ENCODE peak calls at places on chromosomes 11 and 22, in seven cellular contexts. R is activated CD4-positive, alpha-beta T cell treated with anti-CD3 and anti-CD28 coated beads, Interleukin-2, amount 10 ng/mL, durations not matched to agents 7 days and 5 days; Y is HT1080; H is kidney epithelial cell; N is pancreas; V is GM12878; W is stromal cell of bone marrow. T is an unnamed sample.

GRCh38 chr11:79092791-79093313 is 348.0 kb downstream of the TENM4 start:
- DNase-seq in R (no peak), Y (peak; percentile 99), H (peak; percentile 98), N (no peak), V (no peak), W (peak; percentile 98), T (peak; percentile 25)

GRCh38 chr11:69903206-69903605 is 84.0 kb upstream of the FGF3 start:
- DNase-seq in R (no peak), Y (no peak), H (no peak), N (no peak), V (no peak), W (no peak), T (no peak)

GRCh38 chr11:63099555-63099954 is 44.5 kb downstream of the SLC22A24 start:
- DNase-seq in R (no peak), Y (no peak), H (no peak), N (no peak), V (no peak), W (no peak), T (no peak)

GRCh38 chr11:65415499-65416340 is 6.9 kb upstream of the NEAT1 start:
- DNase-seq in R (no peak), Y (no peak), H (no peak), N (peak; percentile 40), V (no peak), W (no peak), T (no peak)

GRCh38 chr22:49328076-49328475 is 499.6 kb downstream of the BRD1 start:
- DNase-seq in R (no peak), Y (no peak), H (no peak), N (no peak), V (no peak), W (no peak), T (no peak)

GRCh38 chr22:28773461-28773867 is 969 bp downstream of the CCDC117 start:
- DNase-seq in R (no peak), Y (peak; percentile 32), H (no peak), N (no peak), V (peak; percentile 60), W (peak; percentile 9), T (peak; percentile 27)

GRCh38 chr11:8089791-8090510 is 8.9 kb downstream of the TUB start:
- DNase-seq in R (no peak), Y (no peak), H (no peak), N (peak; percentile 14), V (no peak), W (no peak), T (no peak)

GRCh38 chr11:117551761-117552343 is 224.2 kb downstream of the CEP164 start:
- DNase-seq in R (no peak), Y (no peak), H (no peak), N (no peak), V (no peak), W (no peak), T (no peak)

GRCh38 chr11:118687906-118688305 is 8.5 kb upstream of the TREH start:
- DNase-seq in R (no peak), Y (no peak), H (no peak), N (no peak), V (no peak), W (no peak), T (no peak)

GRCh38 chr11:66476841-66477251 is 3.4 kb upstream of the DPP3 start:
- DNase-seq in R (no peak), Y (no peak), H (no peak), N (no peak), V (no peak), W (no peak), T (no peak)

GRCh38 chr22:49152146-49152929 is 675.3 kb downstream of the BRD1 start:
- DNase-seq in R (no peak), Y (no peak), H (no peak), N (no peak), V (no peak), W (no peak), T (no peak)

GRCh38 chr22:27794244-27794643 is 7.3 kb downstream of the MN1 start:
- DNase-seq in R (no peak), Y (no peak), H (no peak), N (no peak), V (no peak), W (no peak), T (no peak)

GRCh38 chr11:70112017-70112434 is 33.9 kb downstream of the ANO1 start:
- DNase-seq in R (no peak), Y (peak; percentile 13), H (no peak), N (no peak), V (no peak), W (no peak), T (no peak)

GRCh38 chr11:11243790-11244469 is 109.1 kb downstream of the CSNK2A3 start:
- DNase-seq in R (no peak), Y (peak; percentile 10), H (peak; percentile 16), N (no peak), V (no peak), W (no peak), T (peak; percentile 73)

GRCh38 chr22:31818481-31819392 is 64.9 kb downstream of the DEPDC5 start:
- DNase-seq in R (no peak), Y (peak; percentile 56), H (no peak), N (no peak), V (no peak), W (peak; percentile 53), T (no peak)

GRCh38 chr22:32643246-32643645 is 158.3 kb upstream of the TIMP3 start:
- DNase-seq in R (no peak), Y (no peak), H (no peak), N (no peak), V (no peak), W (no peak), T (no peak)

GRCh38 chr11:27571151-27571840 is 64.7 kb upstream of the LIN7C start:
- DNase-seq in R (no peak), Y (no peak), H (no peak), N (no peak), V (no peak), W (no peak), T (no peak)

T was measured in KBM-7.